ENCODE peak calls at places on chromosome 22, in seven cellular contexts. P is bronchial epithelial cell, W is transverse colon, Z is AG09309, K is heart right ventricle, H is foreskin fibroblast, D is testis. L is an unnamed sample.

GRCh38 chr22:46931881-46932280 is 169.4 kb downstream of the TBC1D22A start:
- DNase-seq in P (peak), W (no peak), Z (no peak), K (no peak), H (no peak), D (no peak), L (no peak)

GRCh38 chr22:18118345-18118915 is 7.8 kb downstream of the TUBA8 start:
- DNase-seq in P (no peak), W (no peak), Z (no peak), K (no peak), H (no peak), D (no peak), L (no peak)

GRCh38 chr22:35589071-35589735 is 27.9 kb downstream of the MB start:
- DNase-seq in P (peak), W (peak), Z (peak), K (no peak), H (peak), D (no peak), L (no peak)

GRCh38 chr22:24089951-24090350 is 78.8 kb downstream of the CABIN1 start:
- DNase-seq in P (no peak), W (no peak), Z (no peak), K (no peak), H (no peak), D (no peak), L (no peak)

GRCh38 chr22:39149915-39150847 is 2.3 kb downstream of the CBX7 start:
- DNase-seq in P (no peak), W (no peak), Z (no peak), K (no peak), H (no peak), D (no peak), L (no peak)

GRCh38 chr22:41699264-41700104 is at the start of gene MEI1:
- DNase-seq in P (peak), W (peak), Z (no peak), K (peak), H (peak), D (peak), L (no peak)

GRCh38 chr22:42001706-42002105 is 3.1 kb downstream of the WBP2NL start:
- DNase-seq in P (no peak), W (no peak), Z (no peak), K (no peak), H (no peak), D (no peak), L (no peak)

GRCh38 chr22:41777749-41778395 is 22.6 kb upstream of the CCDC134 start:
- DNase-seq in P (peak), W (no peak), Z (no peak), K (no peak), H (no peak), D (no peak), L (no peak)

GRCh38 chr22:37282385-37282677 is at the start of gene CYTH4:
- DNase-seq in P (peak), W (peak), Z (no peak), K (peak), H (no peak), D (peak), L (no peak)

GRCh38 chr22:36417281-36417686 is 29.5 kb upstream of the MYH9 start:
- DNase-seq in P (peak), W (peak), Z (no peak), K (no peak), H (peak), D (no peak), L (no peak)

GRCh38 chr22:18731075-18731666 is 119.5 kb upstream of the RIMBP3 start:
- DNase-seq in P (no peak), W (no peak), Z (no peak), K (no peak), H (no peak), D (no peak), L (no peak)

GRCh38 chr22:18078329-18079041 is 695 bp downstream of the PEX26 start:
- DNase-seq in P (no peak), W (peak), Z (no peak), K (no peak), H (peak), D (no peak), L (no peak)

GRCh38 chr22:42116848-42117424 is 13.7 kb downstream of the CYP2D6 start:
- DNase-seq in P (no peak), W (peak), Z (no peak), K (no peak), H (peak), D (no peak), L (no peak)

GRCh38 chr22:18057568-18058209 is 20.1 kb upstream of the PEX26 start:
- DNase-seq in P (peak), W (peak), Z (peak), K (peak), H (peak), D (peak), L (no peak)

GRCh38 chr22:46604306-46604690 is 15.9 kb upstream of the GRAMD4 start:
- DNase-seq in P (no peak), W (peak), Z (no peak), K (peak), H (peak), D (peak), L (no peak)

GRCh38 chr22:37563153-37564081 is 3.1 kb downstream of the CDC42EP1 start:
- DNase-seq in P (peak), W (peak), Z (peak), K (peak), H (peak), D (peak), L (no peak)

GRCh38 chr22:24157783-24158170 is 23.5 kb upstream of the SUSD2 start:
- DNase-seq in P (no peak), W (no peak), Z (no peak), K (no peak), H (no peak), D (peak), L (no peak)

DNA sequence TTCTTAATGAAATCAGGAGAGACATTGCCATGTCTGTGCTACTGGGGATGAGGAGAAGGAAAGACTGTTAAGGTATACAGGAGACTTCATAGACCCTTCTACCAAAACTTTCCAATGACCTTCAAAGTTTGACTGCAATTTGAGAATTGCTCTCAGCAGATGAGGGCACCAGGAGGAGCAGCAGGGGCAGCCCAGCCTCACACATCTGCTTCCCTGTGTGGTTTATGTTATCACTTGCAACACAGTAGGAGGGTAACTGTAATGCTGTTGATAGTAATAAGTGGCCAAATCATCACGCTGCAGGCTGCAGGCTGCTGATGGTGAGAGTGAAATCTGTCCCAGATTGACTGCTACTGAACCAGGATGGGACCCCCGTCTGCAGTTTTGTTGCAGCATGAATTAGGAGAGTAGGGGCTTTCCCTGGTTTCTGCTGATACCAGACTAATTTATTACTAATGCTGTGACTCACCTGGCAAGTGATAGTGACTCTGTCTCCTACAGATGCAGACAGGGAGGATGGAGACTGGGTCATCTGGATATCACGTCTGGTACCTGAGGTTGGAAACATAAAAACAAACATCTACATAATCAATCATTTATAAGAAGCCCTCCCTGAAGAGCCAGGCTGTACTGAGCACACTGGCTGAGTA is 74.6 kb downstream of the GAB4 start:
- DNase-seq in P (peak), W (no peak), Z (no peak), K (no peak), H (no peak), D (no peak), L (no peak)
- TF ChIP-seq CTCF in P (no peak), W (no peak), Z (no peak), K (no peak), H (no peak), D (no peak), L (no peak)

DNA sequence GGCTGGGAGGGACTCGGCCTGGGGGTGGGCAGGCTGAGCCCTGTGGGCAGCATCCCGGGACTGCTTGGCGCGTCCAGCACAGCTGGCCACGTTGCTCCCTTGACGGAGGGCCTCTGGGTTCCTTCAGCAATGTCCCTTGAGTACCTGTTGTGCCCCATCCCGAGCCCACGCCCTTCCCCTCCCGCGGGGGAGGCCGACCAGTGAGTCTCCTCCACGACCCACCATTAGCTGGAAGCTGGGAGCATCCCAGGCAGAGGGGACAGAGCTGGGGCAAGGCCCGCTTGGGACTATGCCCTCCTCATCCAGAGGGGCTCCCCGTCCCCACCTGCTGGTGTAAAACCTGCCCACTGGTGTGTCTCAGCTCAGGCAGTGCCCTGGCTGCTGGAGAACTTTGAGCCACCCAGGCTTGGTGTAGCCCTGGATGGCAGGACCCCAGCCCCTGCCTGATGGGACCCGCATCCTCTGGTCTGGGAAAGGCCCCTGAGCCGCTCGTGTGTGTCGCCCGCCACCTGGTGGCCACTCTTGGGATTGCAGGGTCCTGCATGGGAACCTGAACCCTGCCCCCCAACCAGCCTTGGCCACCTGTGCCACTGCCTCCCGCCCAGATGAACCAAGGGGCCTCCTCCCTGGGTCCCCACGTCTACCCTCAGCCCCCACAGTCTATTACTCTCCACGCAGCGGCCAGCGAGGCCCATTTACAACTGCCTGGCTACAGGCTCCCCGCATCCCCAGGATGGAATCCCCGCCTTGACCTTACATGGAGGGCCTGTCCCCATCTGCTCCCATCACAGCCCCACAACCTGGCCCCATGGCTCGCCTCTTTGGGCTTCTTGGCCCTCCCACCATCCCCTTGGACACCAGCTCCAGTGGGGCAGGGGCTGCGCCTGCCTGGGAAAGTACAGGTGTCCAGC is 16.6 kb upstream of the ARHGAP8 start:
- DNase-seq in P (no peak), W (peak), Z (no peak), K (peak), H (peak), D (peak), L (peak)
- TF ChIP-seq CTCF in P (peak), W (peak), Z (peak), K (peak), H (peak), D (peak), L (peak)

GRCh38 chr22:20260071-20260722 is 7.9 kb downstream of the RTN4R start:
- DNase-seq in P (no peak), W (no peak), Z (no peak), K (no peak), H (no peak), D (no peak), L (no peak)

GRCh38 chr22:20264614-20265452 is 3.3 kb downstream of the RTN4R start:
- DNase-seq in P (no peak), W (no peak), Z (no peak), K (no peak), H (no peak), D (no peak), L (no peak)

GRCh38 chr22:20261848-20262581 is 6.1 kb downstream of the RTN4R start:
- DNase-seq in P (no peak), W (no peak), Z (no peak), K (no peak), H (no peak), D (no peak), L (no peak)

GRCh38 chr22:20259336-20259705 is 8.8 kb downstream of the RTN4R start:
- DNase-seq in P (no peak), W (no peak), Z (no peak), K (no peak), H (no peak), D (no peak), L (no peak)

DNA sequence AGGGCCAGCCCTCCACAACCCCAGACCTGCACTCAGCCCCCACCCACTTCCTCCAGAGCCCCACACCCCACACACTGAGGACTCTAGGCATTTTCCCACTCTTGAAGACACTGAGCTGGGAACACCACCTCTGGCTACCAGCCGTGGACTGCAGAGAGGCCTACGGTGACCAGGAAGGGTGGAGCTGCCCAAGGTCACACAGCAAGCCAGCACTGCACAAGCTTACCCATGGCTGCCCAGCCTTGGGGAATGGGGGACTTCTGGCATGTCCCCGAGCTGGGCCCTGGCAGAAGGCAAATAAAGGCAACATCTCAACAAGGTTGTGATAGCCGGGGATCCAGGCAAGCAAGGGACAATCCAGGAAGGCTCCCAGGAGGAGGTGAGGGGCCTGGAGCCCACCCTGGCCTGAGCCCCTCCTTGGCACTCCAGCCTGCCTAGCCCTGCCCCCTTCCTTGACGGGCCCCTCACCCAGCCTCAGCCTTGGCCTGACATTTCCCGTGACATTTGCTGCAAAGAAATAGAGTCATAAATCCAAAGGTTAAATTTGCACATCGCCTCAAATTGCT is 5.5 kb downstream of the RTN4R start:
- DNase-seq in P (no peak), W (no peak), Z (no peak), K (no peak), H (no peak), D (no peak), L (no peak)
- TF ChIP-seq CTCF in P (no peak), W (no peak), Z (no peak), K (no peak), H (no peak), D (no peak), L (no peak)

GRCh38 chr22:29194269-29194668 is 11.4 kb upstream of the EMID1 start:
- DNase-seq in P (no peak), W (no peak), Z (no peak), K (no peak), H (no peak), D (no peak), L (no peak)
- TF ChIP-seq CTCF in P (no peak), W (no peak), Z (peak), K (no peak), H (no peak), D (no peak), L (no peak)

GRCh38 chr22:29700949-29701927 is 18.6 kb upstream of the CABP7 start:
- DNase-seq in P (peak), W (peak), Z (no peak), K (no peak), H (peak), D (no peak), L (no peak)
- TF ChIP-seq CTCF in P (peak), W (no peak), Z (no peak), K (no peak), H (no peak), D (no peak), L (no peak)

GRCh38 chr22:31630331-31631329 is 31.4 kb downstream of the PISD start:
- DNase-seq in P (peak), W (peak), Z (no peak), K (peak), H (peak), D (peak), L (peak)
- TF ChIP-seq CTCF in P (peak), W (no peak), Z (no peak), K (no peak), H (peak), D (no peak), L (no peak)

DNA sequence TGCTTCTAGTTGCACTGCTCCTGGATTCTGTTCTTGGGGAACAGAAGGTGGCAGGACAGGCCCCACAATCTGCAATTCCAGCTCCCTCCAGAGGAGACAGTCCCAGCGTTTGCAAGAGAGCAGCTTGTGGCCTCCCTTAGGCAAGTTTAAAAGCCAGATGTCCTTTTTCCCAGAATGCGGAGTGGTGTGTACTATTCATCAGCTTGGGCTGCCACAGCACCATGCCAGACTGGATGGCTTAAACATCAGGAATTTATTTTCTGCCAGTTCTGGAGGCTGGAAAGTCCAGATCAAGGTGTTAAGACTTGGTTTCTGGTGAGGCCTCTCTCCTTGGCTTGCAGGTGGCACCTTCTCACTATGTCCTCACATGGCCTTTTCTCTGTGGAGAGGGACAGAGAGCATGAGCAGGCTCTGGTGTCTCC is 11.7 kb downstream of the MIAT start:
- DNase-seq in P (peak), W (peak), Z (no peak), K (no peak), H (peak), D (no peak), L (no peak)
- TF ChIP-seq CTCF in P (peak), W (peak), Z (peak), K (no peak), H (peak), D (no peak), L (peak)

GRCh38 chr22:48686694-48687302 is 1140.9 kb downstream of the BRD1 start:
- DNase-seq in P (no peak), W (no peak), Z (no peak), K (no peak), H (no peak), D (no peak), L (no peak)
- TF ChIP-seq CTCF in P (no peak), W (no peak), Z (no peak), K (no peak), H (no peak), D (no peak), L (no peak)

GRCh38 chr22:50070366-50070765 is 12.3 kb upstream of the TTLL8 start:
- DNase-seq in P (no peak), W (no peak), Z (no peak), K (no peak), H (no peak), D (no peak), L (no peak)
- TF ChIP-seq CTCF in P (no peak), W (no peak), Z (no peak), K (no peak), H (no peak), D (no peak), L (no peak)

GRCh38 chr22:30802202-30803166 is 107.8 kb downstream of the OSBP2 start:
- DNase-seq in P (peak), W (peak), Z (peak), K (peak), H (peak), D (peak), L (peak)
- TF ChIP-seq CTCF in P (peak), W (peak), Z (no peak), K (peak), H (peak), D (peak), L (no peak)